ENCODE peak calls at places on chromosome 16, in six cellular contexts. S is K562, Y is GM12878, I is HCT116, E is H1, N is HepG2. K is an unnamed sample.

GRCh38 chr16:12348733-12349704 is 372.5 kb downstream of the SNX29 start:
- DNase-seq in S (no peak), Y (no peak), I (no peak), E (no peak), N (peak), K (no peak)

GRCh38 chr16:73530529-73530928 is 482.6 kb upstream of the ZFHX3 start:
- DNase-seq in S (no peak), Y (no peak), I (no peak), E (no peak), N (no peak), K (no peak)

GRCh38 chr16:81889896-81890634 is 111.0 kb downstream of the PLCG2 start:
- DNase-seq in S (peak), Y (no peak), I (peak), E (peak), N (peak), K (peak)

GRCh38 chr16:84138824-84139627 is 6.0 kb downstream of the HSDL1 start:
- DNase-seq in S (peak), Y (peak), I (peak), E (no peak), N (peak), K (no peak)

GRCh38 chr16:56946767-56947603 is 14.8 kb upstream of the CETP start:
- DNase-seq in S (no peak), Y (no peak), I (no peak), E (no peak), N (no peak), K (no peak)

GRCh38 chr16:48580925-48581500 is 29.0 kb downstream of the N4BP1 start:
- DNase-seq in S (no peak), Y (no peak), I (no peak), E (no peak), N (no peak), K (no peak)

GRCh38 chr16:61813339-61813738 is 222.9 kb downstream of the CDH8 start:
- DNase-seq in S (no peak), Y (no peak), I (no peak), E (no peak), N (no peak), K (no peak)

GRCh38 chr16:14494396-14494795 is 135.7 kb downstream of the PARN start:
- DNase-seq in S (no peak), Y (no peak), I (no peak), E (no peak), N (no peak), K (no peak)

GRCh38 chr16:87555647-87556046 is 46.7 kb upstream of the JPH3 start:
- DNase-seq in S (no peak), Y (no peak), I (no peak), E (no peak), N (no peak), K (no peak)

GRCh38 chr16:28277537-28278388 is 14.6 kb upstream of the SBK1 start:
- DNase-seq in S (peak), Y (peak), I (peak), E (peak), N (peak), K (peak)

GRCh38 chr16:69941251-69942098 is 9.7 kb upstream of the CLEC18A start:
- DNase-seq in S (no peak), Y (no peak), I (no peak), E (no peak), N (no peak), K (no peak)

GRCh38 chr16:49464877-49465504 is 91.4 kb downstream of the C16orf78 start:
- DNase-seq in S (peak), Y (no peak), I (no peak), E (peak), N (no peak), K (no peak)

GRCh38 chr16:56960681-56961281 is 969 bp upstream of the CETP start:
- DNase-seq in S (no peak), Y (no peak), I (no peak), E (no peak), N (no peak), K (no peak)

GRCh38 chr16:86436466-86437185 is 73.7 kb upstream of the FOXF1 start:
- DNase-seq in S (no peak), Y (no peak), I (no peak), E (no peak), N (no peak), K (no peak)

GRCh38 chr16:89607937-89608740 is 5.3 kb upstream of the DPEP1 start:
- DNase-seq in S (no peak), Y (no peak), I (no peak), E (no peak), N (no peak), K (no peak)

GRCh38 chr16:30473231-30474061 is 904 bp downstream of the ITGAL start:
- DNase-seq in S (no peak), Y (no peak), I (no peak), E (no peak), N (no peak), K (no peak)

GRCh38 chr16:49875812-49876715 is 20.2 kb upstream of the ZNF423 start:
- DNase-seq in S (no peak), Y (no peak), I (no peak), E (no peak), N (no peak), K (no peak)

GRCh38 chr16:10850478-10850850 is 26.5 kb upstream of the CIITA start:
- DNase-seq in S (no peak), Y (no peak), I (no peak), E (no peak), N (no peak), K (no peak)

GRCh38 chr16:1089822-1090619 is 6.0 kb downstream of the C1QTNF8 start:
- DNase-seq in S (peak), Y (no peak), I (no peak), E (no peak), N (peak), K (no peak)

GRCh38 chr16:14489460-14489859 is 140.6 kb downstream of the PARN start:
- DNase-seq in S (peak), Y (no peak), I (peak), E (no peak), N (peak), K (no peak)

GRCh38 chr16:10519929-10520868 is 60.2 kb downstream of the EMP2 start:
- DNase-seq in S (no peak), Y (no peak), I (no peak), E (no peak), N (peak), K (no peak)

GRCh38 chr16:8655184-8655717 is 19.2 kb upstream of the ABAT start:
- DNase-seq in S (peak), Y (peak), I (no peak), E (no peak), N (peak), K (no peak)

GRCh38 chr16:28524544-28525179 is 14.1 kb downstream of the NUPR1 start:
- DNase-seq in S (peak), Y (no peak), I (no peak), E (no peak), N (no peak), K (no peak)

GRCh38 chr16:84115919-84116719 is 623 bp downstream of the MBTPS1 start:
- DNase-seq in S (peak), Y (no peak), I (no peak), E (no peak), N (peak), K (no peak)

GRCh38 chr16:30561212-30561816 is 3.1 kb upstream of the ZNF764 start:
- DNase-seq in S (no peak), Y (no peak), I (no peak), E (peak), N (no peak), K (no peak)

GRCh38 chr16:68823401-68823800 is 19.9 kb upstream of the TANGO6 start:
- DNase-seq in S (no peak), Y (no peak), I (no peak), E (no peak), N (no peak), K (peak)

GRCh38 chr16:82653550-82654511 is 27.1 kb downstream of the CDH13 start:
- DNase-seq in S (peak), Y (peak), I (peak), E (no peak), N (peak), K (no peak)

GRCh38 chr16:21526923-21527807 is 72.2 kb upstream of the METTL9 start:
- DNase-seq in S (peak), Y (no peak), I (no peak), E (no peak), N (peak), K (no peak)

GRCh38 chr16:3769942-3770341 is 52.6 kb upstream of the TRAP1 start:
- DNase-seq in S (no peak), Y (no peak), I (no peak), E (no peak), N (no peak), K (no peak)
- TF ChIP-seq ZNF274 in S (no peak), Y (no peak), I (no peak), E (no peak), N (no peak), K (no peak)

DNA sequence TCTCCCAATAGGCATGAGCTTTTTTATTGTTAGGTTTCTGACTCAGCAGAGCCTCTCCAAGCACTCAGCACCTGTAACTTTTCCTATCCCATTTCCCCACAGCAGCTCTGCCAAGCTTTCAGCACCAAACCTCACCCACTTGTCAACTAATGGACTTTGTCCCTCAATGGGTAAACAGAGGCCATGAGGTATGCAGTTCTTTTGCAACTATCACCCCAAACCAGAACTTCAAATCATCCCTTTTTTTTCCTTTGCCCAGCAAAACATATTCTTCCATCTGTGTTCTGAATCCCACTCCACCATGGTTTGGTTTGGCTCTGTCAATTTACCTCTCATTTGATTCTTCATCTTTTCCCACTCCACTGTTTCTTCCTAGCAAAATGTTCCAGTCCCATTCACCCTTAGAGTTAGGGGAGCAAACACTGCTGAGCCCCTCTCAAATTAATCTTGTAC is 58.1 kb downstream of the TOX3 start:
- DNase-seq in S (no peak), Y (no peak), I (no peak), E (no peak), N (peak), K (no peak)
- TF ChIP-seq ZNF274 in S (no peak), Y (no peak), I (no peak), E (no peak), N (no peak), K (no peak)

DNA sequence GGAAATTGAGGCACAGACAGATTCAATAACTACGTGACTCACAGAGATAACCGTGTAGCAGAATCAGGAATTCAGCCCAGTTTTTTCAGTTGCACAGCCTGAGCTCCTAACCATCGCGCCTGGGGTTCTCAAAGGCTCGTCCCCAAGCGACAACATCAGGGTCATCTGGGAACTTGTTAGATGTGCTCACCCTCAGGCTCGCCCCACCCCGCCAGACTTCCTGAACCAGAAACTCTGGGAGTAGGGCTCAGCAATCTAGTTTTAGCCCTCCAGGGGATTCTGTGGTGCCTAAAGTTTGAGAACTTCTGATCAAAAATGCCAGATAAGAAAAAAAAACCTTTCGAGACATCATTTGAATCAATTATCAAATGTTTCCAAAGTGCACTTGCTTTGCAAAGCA is 559.8 kb downstream of the WWOX start:
- DNase-seq in S (no peak), Y (no peak), I (no peak), E (no peak), N (no peak), K (no peak)
- TF ChIP-seq ZNF274 in S (no peak), Y (no peak), I (no peak), E (no peak), N (no peak), K (no peak)

GRCh38 chr16:4946917-4947316 is 10.0 kb upstream of the PPL start:
- DNase-seq in S (no peak), Y (no peak), I (no peak), E (no peak), N (no peak), K (no peak)

GRCh38 chr16:4944333-4945281 is 7.7 kb upstream of the PPL start:
- DNase-seq in S (peak), Y (no peak), I (peak), E (peak), N (peak), K (peak)

GRCh38 chr16:4948903-4949766 is 9.0 kb upstream of the SEC14L5 start:
- DNase-seq in S (no peak), Y (no peak), I (no peak), E (no peak), N (no peak), K (no peak)

GRCh38 chr16:4947722-4948503 is 10.2 kb upstream of the SEC14L5 start:
- DNase-seq in S (no peak), Y (no peak), I (no peak), E (no peak), N (peak), K (no peak)

DNA sequence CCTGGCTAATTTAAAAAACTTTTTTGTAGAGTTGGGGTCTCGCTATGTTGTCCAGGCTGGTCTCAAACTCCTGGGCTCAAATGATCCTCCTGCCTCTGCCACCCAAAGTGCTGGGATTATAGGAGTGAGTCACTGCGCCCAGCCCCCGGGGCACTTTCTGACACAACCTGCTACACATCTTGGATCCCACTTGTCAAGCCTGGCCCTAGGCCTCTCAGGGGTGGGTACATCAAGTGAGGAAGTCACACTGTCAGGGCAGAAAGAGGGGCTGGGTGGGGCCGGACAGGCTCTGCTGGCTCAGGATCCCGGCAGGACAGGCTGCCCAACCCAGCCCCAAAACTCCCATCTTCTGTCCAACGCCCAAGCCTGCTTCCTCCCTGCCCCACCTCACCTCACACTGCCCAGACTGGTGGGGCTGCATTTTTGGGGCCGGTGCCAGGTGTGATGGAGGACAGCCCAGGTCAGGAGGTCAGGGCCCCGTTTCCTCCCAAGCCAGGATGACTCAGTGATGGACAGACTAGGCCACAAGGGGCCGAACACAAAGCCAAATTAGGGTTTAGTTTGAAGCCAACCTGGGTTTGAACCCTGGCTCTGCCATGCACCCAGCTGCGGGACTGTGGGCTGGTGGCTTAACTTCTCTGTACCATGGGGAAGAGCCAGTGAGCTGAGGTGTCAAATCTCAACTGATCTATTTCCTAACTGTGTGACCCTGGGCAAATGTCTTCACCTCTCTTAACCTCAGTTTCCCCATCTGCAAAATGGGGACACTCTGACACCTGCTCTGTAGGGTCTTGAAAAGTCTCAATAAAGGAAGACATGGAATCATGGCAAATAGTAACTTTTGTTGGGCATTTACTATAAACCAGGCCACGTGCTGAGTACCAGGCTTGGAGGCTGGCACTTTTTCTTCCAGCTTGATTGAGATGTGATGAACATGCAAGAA is 8.9 kb upstream of the PPL start:
- DNase-seq in S (no peak), Y (no peak), I (peak), E (no peak), N (no peak), K (no peak)
- TF ChIP-seq ZNF274 in S (no peak), Y (no peak), I (no peak), E (no peak), N (no peak), K (no peak)

GRCh38 chr16:77971306-77972131 is 50.8 kb upstream of the CLEC3A start:
- DNase-seq in S (peak), Y (no peak), I (peak), E (peak), N (peak), K (peak)

GRCh38 chr16:77975942-77976341 is 46.4 kb upstream of the CLEC3A start:
- DNase-seq in S (no peak), Y (no peak), I (no peak), E (no peak), N (no peak), K (no peak)

GRCh38 chr16:77977336-77977735 is 45.0 kb upstream of the CLEC3A start:
- DNase-seq in S (no peak), Y (no peak), I (no peak), E (no peak), N (no peak), K (no peak)

DNA sequence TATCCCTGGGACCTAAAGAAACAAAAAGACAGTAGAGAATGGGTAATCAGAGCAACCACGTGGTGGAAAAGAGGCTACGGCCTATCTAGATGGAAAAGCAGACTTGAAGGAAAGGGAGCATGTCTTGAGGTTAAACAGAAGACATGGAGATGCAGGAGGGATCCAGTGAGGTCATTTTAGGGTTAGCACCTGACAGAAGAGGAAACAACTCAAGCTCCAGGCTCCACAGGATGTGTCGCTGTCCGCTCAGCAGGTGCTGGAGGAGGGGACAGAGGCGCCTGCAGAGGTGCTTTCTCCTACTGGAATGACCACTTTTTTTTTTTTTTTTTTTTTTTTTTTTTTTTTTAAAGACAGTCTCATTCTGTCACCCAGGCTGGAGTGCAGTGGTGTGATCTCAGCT is 47.5 kb upstream of the CLEC3A start:
- DNase-seq in S (no peak), Y (no peak), I (no peak), E (peak), N (no peak), K (peak)
- TF ChIP-seq ZNF274 in S (no peak), Y (no peak), I (no peak), E (no peak), N (no peak), K (no peak)

DNA sequence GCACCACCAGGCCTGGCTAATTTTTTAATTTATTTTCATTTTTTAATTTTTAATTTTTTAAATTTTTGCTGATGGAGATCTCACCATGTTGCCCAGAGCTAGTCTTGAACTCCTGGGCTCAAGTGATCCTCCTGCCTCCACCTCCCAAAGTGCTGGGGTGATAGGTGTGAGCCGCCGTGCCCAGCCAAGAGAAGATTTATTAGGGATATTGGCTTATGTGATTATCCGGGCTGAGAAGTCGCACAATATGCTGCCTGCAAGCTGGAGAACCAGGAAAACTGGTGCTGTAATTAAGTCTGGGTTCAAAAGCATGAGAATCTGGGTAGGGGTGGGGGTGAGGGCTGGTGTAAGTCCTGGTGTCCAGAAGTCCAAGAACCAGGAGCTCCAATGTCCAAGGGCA is 2.5 kb upstream of the C16orf90 start:
- DNase-seq in S (no peak), Y (no peak), I (no peak), E (no peak), N (no peak), K (no peak)
- TF ChIP-seq ZNF274 in S (no peak), Y (no peak), I (no peak), E (no peak), N (no peak), K (no peak)

GRCh38 chr16:19751478-19751877 is 33.4 kb downstream of the IQCK start:
- DNase-seq in S (no peak), Y (no peak), I (no peak), E (no peak), N (no peak), K (no peak)

GRCh38 chr16:19746561-19746960 is 28.5 kb downstream of the IQCK start:
- DNase-seq in S (peak), Y (no peak), I (no peak), E (no peak), N (no peak), K (no peak)

GRCh38 chr16:19745286-19746018 is 27.4 kb downstream of the IQCK start:
- DNase-seq in S (no peak), Y (no peak), I (no peak), E (no peak), N (no peak), K (no peak)

GRCh38 chr16:19749571-19750080 is 31.6 kb downstream of the IQCK start:
- DNase-seq in S (no peak), Y (no peak), I (no peak), E (no peak), N (no peak), K (no peak)

DNA sequence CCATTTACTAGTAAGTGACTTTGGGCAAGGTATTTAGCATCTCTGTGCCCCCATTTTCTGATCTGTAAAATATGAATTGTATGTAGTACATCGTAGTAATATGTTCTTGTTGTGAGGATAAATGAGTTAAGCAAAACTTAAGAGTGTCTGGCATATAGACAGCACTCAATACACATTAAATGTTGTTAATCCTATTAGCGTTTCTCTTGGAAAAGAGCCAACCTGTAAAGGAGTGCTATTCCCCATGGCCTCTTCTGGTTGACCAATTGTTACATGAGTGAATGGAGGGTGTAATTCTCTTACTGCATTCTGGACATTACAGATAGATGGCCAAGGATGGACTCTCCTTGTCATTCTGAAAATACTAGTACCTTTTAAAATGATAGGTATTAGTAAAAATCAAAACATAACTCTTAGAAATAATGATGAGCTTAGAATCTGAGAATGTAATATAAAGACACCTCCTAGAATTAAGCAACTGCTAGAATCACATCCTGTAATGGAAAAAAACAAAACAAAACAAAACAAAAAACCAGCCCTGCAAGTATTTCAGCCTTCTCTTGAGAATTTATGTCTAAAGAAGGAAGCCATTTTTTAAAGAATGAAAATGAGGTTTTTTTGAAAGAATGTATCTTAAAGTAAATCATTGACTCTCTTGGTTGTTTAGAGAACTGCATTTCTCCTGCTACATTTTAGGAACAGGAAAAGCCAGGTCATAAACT is 30.5 kb downstream of the IQCK start:
- DNase-seq in S (no peak), Y (no peak), I (no peak), E (no peak), N (no peak), K (no peak)
- TF ChIP-seq ZNF274 in S (no peak), Y (no peak), I (no peak), E (no peak), N (no peak), K (no peak)

GRCh38 chr16:25799816-25800215 is 108.1 kb downstream of the HS3ST4 start:
- DNase-seq in S (no peak), Y (no peak), I (no peak), E (no peak), N (no peak), K (no peak)
- TF ChIP-seq ZNF274 in S (no peak), Y (no peak), I (no peak), E (no peak), N (no peak), K (no peak)